ENCODE peak calls at places on chromosomes 1 and 21, in five cellular contexts. E is GM23248, T is astrocyte, Q is OCI-LY7, W is hepatocyte. P is an unnamed sample.
A peak's percentile ranks its signal among the peaks of the same experiment; 100 is the strongest.

GRCh38 chr1:176604461-176604860 is 141.5 kb downstream of the PAPPA2 start:
- DNase-seq in Q (no peak), W (no peak), T (no peak), E (no peak), P (no peak)

GRCh38 chr1:167633258-167633944 is 3.4 kb downstream of the RCSD1 start:
- DNase-seq in T (no peak), W (no peak), Q (no peak), E (no peak), P (no peak)

GRCh38 chr1:33893147-33893830 is 29.4 kb downstream of the HMGB4 start:
- DNase-seq in E (peak; percentile 95), W (no peak), T (peak; percentile 84), Q (no peak), P (no peak)

GRCh38 chr21:16040601-16041000 is 310.8 kb downstream of the USP25 start:
- DNase-seq in E (peak; percentile 44), Q (no peak), W (no peak), T (peak; percentile 36), P (no peak)

GRCh38 chr1:30397576-30397975 is 325.8 kb downstream of the MATN1 start:
- DNase-seq in E (no peak), T (no peak), Q (no peak), W (no peak), P (no peak)

GRCh38 chr1:151165281-151165737 is 393 bp downstream of the LYSMD1 start:
- DNase-seq in E (peak; percentile 74), T (peak; percentile 46), W (peak; percentile 62), Q (no peak), P (peak; percentile 21)

GRCh38 chr1:67749844-67750689 is 65.1 kb downstream of the GADD45A start:
- DNase-seq in E (peak; percentile 91), T (peak; percentile 90), W (peak; percentile 73), Q (no peak), P (peak; percentile 74)

GRCh38 chr1:225849905-225850304 is 32.3 kb downstream of the TMEM63A start:
- DNase-seq in W (no peak), Q (peak; percentile 36), E (no peak), T (no peak), P (no peak)

GRCh38 chr1:31704261-31705079 is 653 bp upstream of the COL16A1 start:
- DNase-seq in Q (no peak), E (peak; percentile 89), W (peak; percentile 67), T (peak; percentile 72), P (no peak)

GRCh38 chr1:30645807-30646206 is 77.6 kb downstream of the MATN1 start:
- DNase-seq in W (no peak), T (peak; percentile 16), E (peak; percentile 88), Q (no peak), P (no peak)

GRCh38 chr1:232445361-232446106 is 184.4 kb downstream of the SIPA1L2 start:
- DNase-seq in T (no peak), W (no peak), E (no peak), Q (no peak), P (no peak)

GRCh38 chr1:197314672-197315071 is 46.6 kb downstream of the CRB1 start:
- DNase-seq in W (no peak), E (no peak), T (no peak), Q (no peak), P (no peak)

GRCh38 chr1:161207173-161207572 is 5.0 kb downstream of the NDUFS2 start:
- DNase-seq in E (no peak), W (no peak), T (no peak), Q (no peak), P (no peak)

GRCh38 chr1:54665852-54666251 is 24.3 kb downstream of the MROH7 start:
- DNase-seq in T (no peak), W (no peak), E (no peak), Q (no peak), P (no peak)

GRCh38 chr1:85578321-85579295 is 2.0 kb upstream of the CCN1 start:
- DNase-seq in W (peak; percentile 52), Q (no peak), E (peak; percentile 95), T (peak; percentile 99), P (no peak)

GRCh38 chr21:37503848-37504467 is 137.4 kb downstream of the DYRK1A start:
- DNase-seq in E (peak; percentile 66), Q (no peak), T (peak; percentile 73), W (peak; percentile 40), P (no peak)

GRCh38 chr1:223344491-223344890 is 19.5 kb downstream of the SUSD4 start:
- DNase-seq in W (no peak), T (no peak), Q (no peak), E (no peak), P (no peak)

GRCh38 chr1:229273507-229274232 is 2.8 kb downstream of the RAB4A start:
- DNase-seq in T (no peak), Q (no peak), W (peak; percentile 64), E (no peak), P (no peak)

GRCh38 chr1:229275005-229275404 is 4.1 kb downstream of the RAB4A start:
- DNase-seq in E (no peak), Q (no peak), W (no peak), T (no peak), P (no peak)

GRCh38 chr1:229270547-229271447 is at the start of gene RAB4A:
- DNase-seq in E (peak; percentile 94), Q (peak; percentile 77), T (peak; percentile 64), W (peak; percentile 95), P (peak; percentile 60)

GRCh38 chr1:229271448-229272120 is 673 bp downstream of the RAB4A start:
- DNase-seq in E (peak; percentile 69), W (peak; percentile 59), Q (peak; percentile 71), T (no peak), P (no peak)

DNA sequence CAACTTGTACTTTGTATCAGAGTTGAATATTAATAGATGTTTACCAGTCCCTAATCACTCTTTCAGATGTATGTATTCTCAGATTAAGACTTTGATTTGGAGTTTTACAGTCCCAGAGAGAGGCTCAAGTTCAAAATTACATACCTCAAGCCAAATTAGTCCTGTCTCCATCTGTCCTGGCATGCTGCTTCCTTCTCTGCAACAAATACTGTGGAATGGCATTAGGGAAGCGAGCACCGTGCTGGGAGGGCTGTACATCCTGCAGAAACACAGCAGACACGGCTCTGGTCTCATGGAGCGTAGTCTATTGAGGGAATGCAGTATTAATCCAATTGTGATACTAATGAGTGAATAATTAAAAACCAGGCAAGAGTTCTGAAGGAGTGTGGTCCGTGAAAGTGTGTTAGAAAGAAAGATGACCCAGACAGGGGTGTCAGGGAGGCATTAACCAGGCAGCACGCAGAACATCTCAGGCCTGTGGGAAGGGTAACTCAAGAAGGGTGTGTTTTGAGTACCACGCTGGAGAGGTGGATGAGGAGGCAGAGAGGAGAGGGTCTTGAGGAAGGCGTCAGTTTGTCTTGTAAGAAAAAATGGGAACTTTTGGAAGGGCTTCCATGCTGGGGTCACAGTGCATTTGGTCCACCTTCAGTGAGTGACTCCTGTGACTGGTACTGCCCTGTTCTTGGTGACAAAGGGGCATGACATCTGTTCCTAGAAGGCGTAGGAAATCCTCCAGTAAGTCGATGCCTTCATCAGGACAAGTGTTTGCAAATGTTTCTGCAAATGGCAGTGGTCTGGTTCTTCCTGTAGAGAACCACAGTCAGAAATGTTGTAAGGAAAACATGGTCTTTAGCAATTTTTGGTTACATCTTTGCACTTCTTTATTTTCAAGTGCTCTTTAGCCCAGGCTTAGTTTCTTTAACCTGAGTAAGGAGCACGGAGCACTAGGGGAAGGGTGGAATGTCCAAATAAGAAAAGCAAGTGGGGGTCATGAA is 1.6 kb downstream of the RAB4A start:
- DNase-seq in W (no peak), Q (no peak), E (peak; percentile 39), T (no peak), P (no peak)
- H2AFZ ChIP-seq in W (peak overlapping the region; percentile 46), Q (no peak overlapping the region), E (peak overlapping the region; percentile 82), T (no peak overlapping the region), P (peak overlapping the region; percentile 86)

GRCh38 chr1:42462828-42463763 is at the start of gene CCDC30:
- DNase-seq in Q (peak; percentile 94), E (peak; percentile 99), W (peak; percentile 98), T (peak; percentile 95), P (peak; percentile 99)
- H3K27ac ChIP-seq in Q (no peak within 1 kb of the TSS), E (peak within 1 kb of the TSS; percentile 77), W (peak within 1 kb of the TSS; percentile 32), T (peak within 1 kb of the TSS; percentile 33), P (peak within 1 kb of the TSS; percentile 36)

GRCh38 chr21:43333301-43334062 is 93.4 kb downstream of the SIK1 start:
- DNase-seq in W (peak; percentile 88), T (peak; percentile 90), E (peak; percentile 99), Q (no peak), P (peak; percentile 81)
- H2AFZ ChIP-seq in W (no peak overlapping the region), T (peak overlapping the region; percentile 58), E (peak overlapping the region; percentile 20), Q (no peak overlapping the region), P (peak overlapping the region; percentile 76)

GRCh38 chr1:17438977-17439249 is 564 bp downstream of the RCC2 start:
- DNase-seq in E (no peak), W (no peak), Q (no peak), T (no peak), P (peak; percentile 7)

GRCh38 chr1:17441265-17441992 is 2.0 kb upstream of the RCC2 start:
- DNase-seq in Q (peak; percentile 58), W (peak; percentile 30), T (peak; percentile 48), E (peak; percentile 64), P (peak; percentile 71)

GRCh38 chr1:17439250-17440073 is at the start of gene RCC2:
- DNase-seq in E (peak; percentile 90), Q (peak; percentile 89), T (peak; percentile 61), W (peak; percentile 90), P (peak; percentile 38)

GRCh38 chr1:17440827-17441168 is 1.3 kb upstream of the RCC2 start:
- DNase-seq in T (no peak), E (no peak), Q (no peak), W (no peak), P (no peak)

GRCh38 chr1:17440074-17440826 is 773 bp upstream of the RCC2 start:
- DNase-seq in W (no peak), E (peak; percentile 8), T (no peak), Q (no peak), P (peak; percentile 5)
- H3K27ac ChIP-seq in W (peak overlapping the region; percentile 53), E (peak overlapping the region; percentile 75), T (peak overlapping the region; percentile 58), Q (peak overlapping the region; percentile 21), P (peak overlapping the region; percentile 100)

GRCh38 chr1:238898856-238899255 is 487.5 kb upstream of the CHRM3 start:
- DNase-seq in Q (no peak), T (peak; percentile 47), W (no peak), E (no peak), P (peak; percentile 37)
- H2AFZ ChIP-seq in Q (no peak overlapping the region), T (no peak overlapping the region), W (no peak overlapping the region), E (no peak overlapping the region), P (no peak overlapping the region)

DNA sequence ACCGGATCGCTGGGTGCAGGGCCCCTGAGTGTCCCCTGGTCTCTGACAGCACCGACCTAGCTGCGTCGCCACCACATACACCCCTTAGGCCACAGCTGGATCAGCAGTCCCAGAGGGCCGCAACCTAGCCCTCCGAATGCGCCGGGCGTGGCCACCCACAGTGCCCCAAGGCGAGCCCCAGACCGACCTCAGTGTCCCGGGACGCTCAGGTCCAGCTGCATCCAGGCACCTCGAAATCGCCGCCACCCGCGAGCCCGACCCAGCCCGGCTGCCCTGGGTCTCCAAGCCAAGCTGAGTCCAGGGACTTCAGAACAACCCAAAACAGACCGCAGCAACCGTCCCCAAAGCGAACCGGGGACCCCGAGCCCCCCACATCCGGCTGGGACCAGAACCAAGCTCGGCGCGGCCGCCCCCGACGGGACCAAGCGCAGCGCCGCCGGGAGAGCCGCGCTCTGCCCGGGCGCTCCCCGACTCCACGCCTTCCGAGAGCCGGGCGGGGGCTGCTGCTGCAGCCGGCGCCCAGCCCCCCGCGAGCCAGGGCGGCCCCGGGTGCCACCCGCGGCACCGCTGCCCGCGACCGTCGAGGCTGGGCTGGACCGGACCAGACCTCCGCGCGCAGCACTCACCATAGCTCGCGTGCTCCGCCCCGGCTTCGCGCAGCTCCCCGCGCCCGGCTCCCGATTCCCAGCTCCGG is 54.6 kb upstream of the ECE1 start:
- DNase-seq in W (no peak), T (no peak), Q (no peak), E (peak; percentile 57), P (no peak)
- H3K27ac ChIP-seq in W (peak overlapping the region; percentile 87), T (peak overlapping the region; percentile 48), Q (no peak overlapping the region), E (peak overlapping the region; percentile 34), P (no peak overlapping the region)

GRCh38 chr1:1609822-1610485 is 5.3 kb upstream of the MIB2 start:
- DNase-seq in E (no peak), T (no peak), Q (no peak), W (no peak), P (no peak)
- H2AFZ ChIP-seq in E (no peak overlapping the region), T (no peak overlapping the region), Q (no peak overlapping the region), W (no peak overlapping the region), P (no peak overlapping the region)

P was measured in PC-9.